ENCODE peak calls at places on chromosomes 4 and X, in six cellular contexts. N, K, F, B, E and T are unnamed samples.

GRCh38 chrX:1486749-1487361 is 34.1 kb upstream of the ASMTL start:
- DNase-seq in N (no peak), B (peak), F (no peak), K (no peak), E (no peak), T (no peak)

GRCh38 chrX:96383428-96383827 is 301.2 kb upstream of the DIAPH2 start:
- DNase-seq in N (no peak), F (no peak), K (no peak), B (no peak), E (no peak), T (no peak)

GRCh38 chrX:135200297-135200696 is 29.1 kb upstream of the CT55 start:
- DNase-seq in N (no peak), B (no peak), F (no peak), K (no peak), E (no peak), T (no peak)

GRCh38 chr4:149889976-149890375 is 74.3 kb upstream of the IQCM start:
- DNase-seq in N (no peak), E (no peak), B (no peak), K (no peak), F (no peak), T (no peak)

GRCh38 chr4:33160126-33160525 is 2440.0 kb downstream of the PCDH7 start:
- DNase-seq in N (no peak), F (no peak), K (no peak), E (no peak), B (peak), T (no peak)

GRCh38 chrX:69179380-69179911 is 14.2 kb upstream of the PJA1 start:
- DNase-seq in F (no peak), K (no peak), N (no peak), B (peak), E (peak), T (peak)

GRCh38 chrX:38898261-38898660 is 97.0 kb downstream of the MID1IP1 start:
- DNase-seq in E (no peak), F (no peak), N (no peak), K (no peak), B (no peak), T (no peak)

GRCh38 chr4:112664611-112665010 is 27.7 kb downstream of the LARP7 start:
- DNase-seq in K (no peak), B (no peak), E (no peak), N (no peak), F (no peak), T (no peak)

GRCh38 chr4:126899382-126899801 is 733.4 kb upstream of the INTU start:
- DNase-seq in N (no peak), F (peak), K (no peak), B (peak), E (no peak), T (no peak)

GRCh38 chrX:83145910-83146309 is 362.2 kb upstream of the POU3F4 start:
- DNase-seq in B (no peak), N (no peak), E (no peak), K (no peak), F (no peak), T (no peak)

GRCh38 chrX:120251471-120252011 is 929 bp downstream of the ZBTB33 start:
- DNase-seq in K (no peak), F (no peak), B (peak), N (no peak), E (peak), T (no peak)

DNA sequence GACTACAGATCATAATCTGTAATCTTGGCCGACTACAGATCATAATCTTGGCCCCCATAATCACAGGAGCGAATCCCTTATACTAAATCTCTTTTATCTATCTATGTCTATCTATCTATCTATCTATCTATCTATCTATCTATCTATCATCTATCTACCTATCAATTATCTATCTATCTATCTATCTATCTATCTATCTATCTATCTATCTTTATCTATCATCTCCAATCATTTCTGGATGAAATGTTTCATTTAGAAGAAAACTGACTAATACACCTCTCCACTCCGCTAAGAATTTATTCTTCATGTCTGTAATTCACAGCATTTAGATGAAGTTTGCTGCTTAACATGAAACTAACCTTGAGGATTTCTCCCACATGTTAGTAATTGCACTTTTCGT is 45.0 kb upstream of the ACSL1 start:
- DNase-seq in F (no peak), E (no peak), B (no peak), K (no peak), N (no peak), T (no peak)
- TF ChIP-seq CTCF in F (no peak), E (no peak), B (no peak), K (no peak), N (no peak), T (no peak)

GRCh38 chrX:79413009-79413408 is 45.9 kb upstream of the ITM2A start:
- DNase-seq in F (no peak), N (no peak), K (no peak), E (no peak), B (peak), T (no peak)
- TF ChIP-seq CTCF in F (no peak), N (peak), K (peak), E (peak), B (no peak), T (no peak)

DNA sequence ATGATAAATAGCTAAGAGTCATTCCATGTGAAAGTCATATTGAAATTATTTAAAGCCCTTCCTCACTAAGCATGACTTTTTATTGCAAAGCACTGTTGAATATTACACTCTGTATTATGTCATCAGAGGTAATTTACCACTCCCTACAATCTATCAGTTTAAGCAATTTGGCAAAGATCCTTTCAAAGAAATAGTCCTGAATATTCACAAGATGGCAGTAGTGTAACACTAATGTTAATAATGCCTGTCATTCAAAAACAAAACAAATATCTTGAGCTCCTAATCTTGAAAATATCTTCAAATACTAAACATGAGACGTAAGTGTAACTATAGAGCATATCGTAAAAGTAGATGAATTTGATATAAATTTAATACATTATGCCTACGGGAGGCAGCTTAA is 208.6 kb upstream of the TECRL start:
- DNase-seq in K (no peak), E (no peak), F (no peak), N (no peak), B (no peak), T (no peak)
- TF ChIP-seq CTCF in K (no peak), E (no peak), F (no peak), N (peak), B (no peak), T (peak)

GRCh38 chr4:3494501-3494900 is 31.4 kb downstream of the DOK7 start:
- DNase-seq in E (no peak), F (no peak), N (no peak), B (peak), K (no peak), T (no peak)
- TF ChIP-seq CTCF in E (no peak), F (no peak), N (no peak), B (no peak), K (no peak), T (no peak)

GRCh38 chrX:11628399-11628798 is 37.3 kb downstream of the ARHGAP6 start:
- DNase-seq in B (no peak), E (no peak), F (no peak), N (no peak), K (no peak), T (no peak)
- TF ChIP-seq CTCF in B (no peak), E (no peak), F (no peak), N (no peak), K (no peak), T (no peak)

DNA sequence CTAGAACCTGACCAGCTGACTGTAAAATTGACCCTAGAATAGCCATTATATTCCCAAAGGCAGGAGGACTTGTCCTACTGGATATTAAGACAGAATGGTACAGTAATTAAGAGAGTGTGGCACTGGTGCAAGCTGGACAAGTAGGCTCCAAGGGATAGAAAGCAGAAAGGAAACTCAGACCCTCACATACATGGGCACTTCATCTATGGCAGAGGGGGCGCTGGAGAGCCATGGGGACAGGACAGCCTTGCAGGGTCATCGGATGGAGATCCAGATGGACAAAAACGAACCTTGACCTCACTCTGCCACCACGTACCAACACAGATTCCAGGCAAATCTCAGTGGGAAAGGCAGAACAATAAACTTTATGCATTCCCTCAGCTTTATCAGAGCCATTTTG is 40.6 kb downstream of the GAB3 start:
- DNase-seq in K (no peak), B (no peak), E (no peak), F (no peak), N (no peak), T (no peak)
- TF ChIP-seq CTCF in K (no peak), B (no peak), E (no peak), F (no peak), N (no peak), T (no peak)

GRCh38 chrX:9180623-9181022 is 146.7 kb upstream of the FAM9B start:
- DNase-seq in K (no peak), B (no peak), N (no peak), E (no peak), F (no peak), T (no peak)
- TF ChIP-seq CTCF in K (no peak), B (no peak), N (no peak), E (no peak), F (no peak), T (no peak)

DNA sequence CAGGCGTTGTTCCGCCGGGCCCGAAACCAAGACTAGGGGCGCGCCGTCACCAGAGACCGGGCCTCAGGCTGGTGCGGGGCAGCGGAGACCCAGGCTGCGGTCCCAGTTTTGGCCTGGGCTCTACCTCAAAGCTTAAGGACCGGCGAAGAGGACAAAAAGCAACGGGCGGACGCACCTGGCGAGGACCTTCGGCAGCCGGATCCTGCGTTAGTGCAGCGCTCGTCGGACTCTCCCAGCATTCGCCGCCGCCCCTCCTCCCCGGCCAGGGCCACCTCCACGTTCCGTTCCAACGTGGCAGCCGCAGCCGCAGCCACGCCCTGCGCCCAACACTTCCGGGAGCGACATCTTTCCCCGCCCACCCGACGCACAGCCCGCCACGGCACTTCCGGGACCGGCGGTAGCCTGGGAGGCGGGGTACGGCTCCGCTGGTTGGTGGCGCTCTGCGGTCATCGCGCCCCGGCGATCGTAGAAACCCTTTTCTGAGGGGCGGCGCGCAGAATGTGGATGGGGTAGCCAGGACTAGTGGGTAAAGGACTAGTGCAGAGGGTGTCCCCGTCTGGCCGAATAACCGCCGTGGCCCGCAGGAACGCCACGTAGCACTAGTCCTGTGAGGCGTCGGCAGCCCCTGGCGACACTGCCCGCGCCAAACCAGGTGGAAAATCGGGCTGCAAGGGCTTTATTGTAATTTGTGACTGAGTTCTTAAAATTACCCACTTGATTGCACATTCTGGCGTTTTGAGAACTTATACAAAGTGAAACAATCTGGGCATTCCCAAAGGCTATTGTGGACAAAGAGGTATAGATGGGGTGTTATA is at the start of gene SEC31A:
- DNase-seq in F (peak), E (peak), N (peak), K (peak), B (peak), T (peak)
- TF ChIP-seq CTCF in F (no peak), E (no peak), N (no peak), K (no peak), B (no peak), T (no peak)